ENCODE peak calls at places on chromosomes 3 and 15, in four cellular contexts. J, S, V and M are unnamed samples.

GRCh38 chr15:92879949-92880725 is 20.0 kb upstream of the CHD2 start:
- DNase-seq in S (no peak), J (no peak), V (no peak), M (no peak)

GRCh38 chr3:179716811-179717210 is 64.0 kb downstream of the USP13 start:
- DNase-seq in J (no peak), V (no peak), S (no peak), M (peak)

GRCh38 chr3:143306419-143306818 is 186.8 kb downstream of the CHST2 start:
- DNase-seq in V (no peak), S (peak), J (no peak), M (no peak)

GRCh38 chr3:151085889-151086483 is 522 bp downstream of the MED12L start:
- DNase-seq in V (no peak), J (no peak), S (no peak), M (no peak)

GRCh38 chr15:78061963-78062427 is 15.5 kb downstream of the TBC1D2B start:
- DNase-seq in J (no peak), S (peak), V (no peak), M (peak)

GRCh38 chr3:40337136-40338108 is 27.9 kb downstream of the EIF1B start:
- DNase-seq in J (no peak), S (no peak), V (no peak), M (no peak)

GRCh38 chr3:115581347-115582135 is 41.8 kb upstream of the GAP43 start:
- DNase-seq in J (no peak), V (no peak), S (no peak), M (peak)

GRCh38 chr3:55162031-55162784 is 234.3 kb upstream of the LRTM1 start:
- DNase-seq in V (no peak), J (no peak), S (no peak), M (peak)

GRCh38 chr3:118527527-118528044 is 507.1 kb downstream of the IGSF11 start:
- DNase-seq in V (no peak), S (no peak), J (no peak), M (no peak)

GRCh38 chr3:194282436-194283122 is 68.5 kb downstream of the CPN2 start:
- DNase-seq in V (peak), S (no peak), J (no peak), M (no peak)

GRCh38 chr3:14440168-14440518 is 37.7 kb downstream of the SLC6A6 start:
- DNase-seq in J (no peak), V (no peak), S (no peak), M (no peak)

GRCh38 chr3:173238091-173238490 is 97.1 kb upstream of the SPATA16 start:
- DNase-seq in V (no peak), J (no peak), S (no peak), M (no peak)

GRCh38 chr3:133413166-133414020 is 13.5 kb downstream of the BFSP2 start:
- DNase-seq in J (no peak), S (no peak), V (no peak), M (peak)

GRCh38 chr15:37093480-37094410 is 6.6 kb downstream of the MEIS2 start:
- DNase-seq in J (no peak), V (no peak), S (no peak), M (peak)

GRCh38 chr3:190384241-190384863 is 3.6 kb upstream of the CLDN16 start:
- DNase-seq in S (peak), V (no peak), J (peak), M (peak)

GRCh38 chr15:34341922-34342736 is 807 bp downstream of the NOP10 start:
- DNase-seq in V (no peak), J (no peak), S (no peak), M (no peak)

GRCh38 chr3:46884929-46885328 is 7.4 kb downstream of the PTH1R start:
- DNase-seq in S (no peak), J (no peak), V (no peak), M (no peak)

GRCh38 chr3:50132421-50133282 is 22.5 kb upstream of the SEMA3F start:
- DNase-seq in J (no peak), S (no peak), V (no peak), M (no peak)

GRCh38 chr3:170259853-170260386 is 37.7 kb downstream of the PRKCI start:
- DNase-seq in V (no peak), J (no peak), S (no peak), M (no peak)

GRCh38 chr15:51735211-51735610 is 2.2 kb downstream of the LYSMD2 start:
- DNase-seq in J (no peak), S (no peak), V (no peak), M (no peak)
- TF ChIP-seq CTCF in J (no peak), S (no peak), V (no peak), M (peak)

GRCh38 chr15:63602595-63602994 is 5.4 kb downstream of the FBXL22 start:
- DNase-seq in J (no peak), V (no peak), S (no peak), M (no peak)
- H3K4me3 ChIP-seq in J (no peak), V (no peak), S (no peak), M (no peak)

DNA sequence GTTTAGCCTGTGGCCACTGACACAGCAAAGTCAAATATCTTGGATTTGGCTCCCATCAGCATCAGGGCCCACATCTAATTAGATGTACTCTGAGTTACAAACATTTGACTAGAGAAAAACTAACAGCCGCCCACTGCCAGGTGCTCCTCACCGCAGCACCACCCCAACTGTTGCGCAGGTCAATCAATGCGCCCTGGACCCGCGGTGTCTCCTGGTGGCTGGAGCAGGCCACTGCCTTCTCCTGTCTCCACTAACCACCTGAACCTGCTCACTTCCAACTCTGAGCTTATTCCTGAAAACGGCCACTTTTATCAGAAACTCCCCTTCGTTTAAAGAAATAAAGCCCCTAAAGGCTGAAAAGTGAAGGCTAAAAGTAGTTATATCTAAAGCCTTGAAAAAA is 4.3 kb downstream of the RIOX2 start:
- DNase-seq in S (no peak), J (no peak), V (no peak), M (no peak)
- TF ChIP-seq CTCF in S (no peak), J (no peak), V (no peak), M (no peak)

DNA sequence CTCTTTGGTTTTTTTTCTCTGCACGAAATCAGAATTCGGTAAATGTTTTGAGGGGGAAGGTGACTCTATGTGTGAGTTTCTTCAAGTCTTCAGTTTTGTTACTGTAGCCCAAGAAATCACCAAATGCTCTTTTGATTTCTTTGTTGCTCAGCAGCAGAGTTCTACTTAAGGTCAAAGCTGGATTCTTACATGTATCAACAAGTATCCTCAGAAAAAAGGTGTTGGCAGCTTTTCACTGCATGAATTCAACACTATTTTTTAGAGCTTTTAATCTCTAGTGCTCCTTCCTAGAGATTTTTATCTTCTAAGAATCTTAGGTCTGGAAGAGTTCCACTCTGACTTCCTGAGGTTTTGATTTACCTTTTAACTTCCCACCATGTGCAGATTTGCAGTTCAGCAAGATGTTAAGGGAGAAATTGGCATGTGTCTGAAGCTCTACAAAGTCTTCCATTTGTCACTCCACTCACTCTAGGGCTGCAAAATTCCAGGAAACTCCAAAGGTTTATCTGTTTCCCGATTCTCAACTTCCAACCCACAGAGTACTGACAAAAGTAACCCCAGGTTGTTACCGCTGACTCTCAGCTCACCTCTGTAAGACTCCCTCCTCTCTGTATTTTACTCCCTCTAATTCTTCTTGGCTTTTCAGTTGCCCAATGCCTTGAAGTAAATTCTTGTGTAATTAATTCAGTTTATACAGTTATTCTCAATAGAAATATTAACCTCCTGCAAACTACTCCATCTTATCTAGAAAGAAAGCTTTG is 13.3 kb upstream of the CD200 start:
- DNase-seq in V (no peak), J (no peak), S (no peak), M (no peak)
- H3K4me3 ChIP-seq in V (no peak), J (no peak), S (no peak), M (no peak)

DNA sequence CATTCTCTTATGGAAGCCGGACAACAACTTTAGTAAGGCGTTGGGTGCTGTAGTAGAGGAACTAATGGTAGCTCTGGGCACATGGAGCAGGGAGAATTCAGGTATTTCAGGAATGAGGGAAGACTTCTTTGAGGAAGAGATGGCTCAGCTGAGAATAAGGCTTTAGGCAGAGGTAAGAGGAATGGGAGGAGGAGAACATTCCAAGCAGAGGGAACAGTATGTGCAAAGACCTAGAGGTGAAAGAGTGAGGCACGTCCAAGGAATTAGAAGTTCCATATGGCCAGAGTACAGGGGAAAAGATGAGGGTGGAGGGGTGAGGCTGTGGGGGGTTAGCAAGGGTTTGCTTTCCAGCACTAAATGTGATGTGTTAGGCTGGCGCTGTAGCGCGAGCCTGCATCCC is 1.6 kb upstream of the SV2B start:
- DNase-seq in V (no peak), J (no peak), S (no peak), M (no peak)
- TF ChIP-seq CTCF in V (no peak), J (no peak), S (no peak), M (no peak)

GRCh38 chr15:31214158-31214863 is 112.3 kb upstream of the KLF13 start:
- DNase-seq in V (no peak), S (no peak), J (no peak), M (no peak)

GRCh38 chr15:31214864-31215489 is 111.7 kb upstream of the KLF13 start:
- DNase-seq in S (no peak), J (peak), V (peak), M (peak)

GRCh38 chr15:31211353-31211752 is 109.8 kb upstream of the TRPM1 start:
- DNase-seq in S (no peak), J (no peak), V (no peak), M (no peak)

GRCh38 chr15:31212956-31213694 is 111.6 kb upstream of the TRPM1 start:
- DNase-seq in V (no peak), J (no peak), S (no peak), M (no peak)

DNA sequence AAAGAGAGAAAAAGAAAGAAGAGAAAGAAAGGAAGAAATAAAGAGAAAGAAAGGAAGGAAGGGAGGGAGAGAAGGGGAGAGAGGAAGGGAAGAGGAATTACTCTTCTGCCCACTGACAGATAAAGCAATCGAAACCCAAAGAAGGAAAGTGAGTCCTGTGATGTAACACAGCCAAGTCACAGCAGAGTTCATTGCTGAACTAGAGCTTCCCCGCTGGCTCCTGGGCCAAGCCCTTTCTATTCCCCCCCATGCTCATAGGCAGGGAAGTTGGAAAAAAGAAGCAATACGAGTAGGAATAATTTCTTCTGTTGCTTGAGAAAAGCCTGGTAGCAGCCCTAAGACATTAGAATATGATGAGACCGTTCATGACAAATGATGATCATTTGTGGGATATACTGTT is 110.8 kb upstream of the TRPM1 start:
- DNase-seq in V (no peak), J (no peak), S (no peak), M (no peak)
- H3K4me3 ChIP-seq in V (no peak), J (no peak), S (no peak), M (no peak)

GRCh38 chr15:32659340-32659831 is 17.9 kb downstream of the SCG5 start:
- DNase-seq in V (no peak), S (peak), J (no peak), M (no peak)
- TF ChIP-seq CTCF in V (no peak), S (no peak), J (no peak), M (no peak)

DNA sequence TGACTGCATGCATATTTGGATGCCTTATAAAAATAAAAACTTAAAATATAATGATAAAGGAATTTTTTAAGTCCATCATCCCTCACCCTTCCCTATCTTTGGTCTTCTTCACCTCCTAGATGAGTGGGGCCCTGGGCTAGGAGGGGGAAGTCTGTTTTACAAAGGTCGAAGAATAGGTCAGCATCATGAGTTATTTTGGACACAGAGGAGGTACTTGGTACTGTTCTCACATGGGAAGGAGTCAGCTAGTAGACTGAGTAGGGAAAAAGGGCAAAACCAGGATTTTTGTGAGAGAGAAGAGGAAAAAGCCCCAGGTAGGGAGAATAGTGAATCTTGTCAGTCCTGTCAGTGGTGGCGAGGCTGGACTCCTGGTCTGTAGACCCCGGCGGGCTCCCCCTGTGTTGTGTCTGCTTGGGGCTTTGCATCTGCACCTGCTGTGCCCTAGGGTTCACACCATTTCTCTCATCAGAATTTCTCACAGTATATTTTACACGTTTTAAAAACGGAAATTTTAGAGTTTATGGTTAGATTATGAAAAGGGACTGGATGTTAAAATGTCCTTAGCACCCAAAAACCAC is 17.2 kb downstream of the GCSAM start:
- DNase-seq in S (no peak), J (no peak), V (no peak), M (no peak)
- H3K4me3 ChIP-seq in S (no peak), J (no peak), V (no peak), M (no peak)